ENCODE peak calls at places on chromosomes 13 and 19, in five cellular contexts. One of them, this sample, is unnamed. For H3K36me3 and H3K9me3, the result is how much of the 10 kb centered on the place peaks cover.

GRCh38 chr13:46213242-46213641 is 1.5 kb downstream of the LRRC63 start:
- DNase-seq in cardiac muscle cell: no peak
- DNase-seq in lung: no peak
- DNase-seq in heart left ventricle: no peak
- DNase-seq in thyroid gland: no peak
- DNase-seq in this sample: no peak

GRCh38 chr19:39590265-39590664 is 12.1 kb upstream of the LGALS13 start:
- DNase-seq in cardiac muscle cell: peak
- DNase-seq in lung: no peak
- DNase-seq in heart left ventricle: no peak
- DNase-seq in thyroid gland: no peak
- DNase-seq in this sample: no peak

GRCh38 chr19:18121166-18121565 is 23.6 kb downstream of the MAST3 start:
- DNase-seq in cardiac muscle cell: no peak
- DNase-seq in lung: no peak
- DNase-seq in heart left ventricle: no peak
- DNase-seq in thyroid gland: no peak
- DNase-seq in this sample: no peak

GRCh38 chr13:101457176-101457575 is 4.7 kb downstream of the ITGBL1 start:
- DNase-seq in cardiac muscle cell: no peak
- DNase-seq in lung: no peak
- DNase-seq in heart left ventricle: no peak
- DNase-seq in thyroid gland: no peak
- DNase-seq in this sample: no peak

GRCh38 chr13:35992964-35993363 is 138.2 kb downstream of the DCLK1 start:
- DNase-seq in cardiac muscle cell: peak
- DNase-seq in lung: no peak
- DNase-seq in heart left ventricle: no peak
- DNase-seq in thyroid gland: no peak
- DNase-seq in this sample: no peak

GRCh38 chr13:44735806-44736205 is 159.7 kb upstream of the TSC22D1 start:
- DNase-seq in cardiac muscle cell: no peak
- DNase-seq in lung: no peak
- DNase-seq in heart left ventricle: no peak
- DNase-seq in thyroid gland: no peak
- DNase-seq in this sample: no peak

GRCh38 chr13:95714142-95714832 is 37.3 kb downstream of the DNAJC3 start:
- DNase-seq in cardiac muscle cell: peak
- DNase-seq in lung: no peak
- DNase-seq in heart left ventricle: no peak
- DNase-seq in thyroid gland: no peak
- DNase-seq in this sample: no peak

GRCh38 chr13:112346173-112346898 is 29.8 kb upstream of the SPACA7 start:
- DNase-seq in cardiac muscle cell: no peak
- DNase-seq in lung: no peak
- DNase-seq in heart left ventricle: no peak
- DNase-seq in thyroid gland: no peak
- DNase-seq in this sample: no peak

GRCh38 chr13:96011291-96011875 is 41.8 kb downstream of the UGGT2 start:
- DNase-seq in cardiac muscle cell: peak
- DNase-seq in lung: no peak
- DNase-seq in heart left ventricle: no peak
- DNase-seq in thyroid gland: no peak
- DNase-seq in this sample: no peak

GRCh38 chr19:843836-844299 is 3.1 kb downstream of the PRTN3 start:
- DNase-seq in cardiac muscle cell: no peak
- DNase-seq in lung: no peak
- DNase-seq in heart left ventricle: no peak
- DNase-seq in thyroid gland: no peak
- DNase-seq in this sample: no peak

GRCh38 chr13:105336706-105337582 is 1198.5 kb downstream of the EFNB2 start:
- DNase-seq in cardiac muscle cell: peak
- DNase-seq in lung: no peak
- DNase-seq in heart left ventricle: no peak
- DNase-seq in thyroid gland: peak
- DNase-seq in this sample: no peak

GRCh38 chr13:75860935-75861334 is 224.8 kb downstream of the LMO7 start:
- DNase-seq in cardiac muscle cell: no peak
- DNase-seq in lung: no peak
- DNase-seq in heart left ventricle: no peak
- DNase-seq in thyroid gland: no peak
- DNase-seq in this sample: no peak

GRCh38 chr13:114004416-114005205 is 30.7 kb upstream of the C13orf46 start:
- DNase-seq in cardiac muscle cell: peak
- DNase-seq in lung: no peak
- DNase-seq in heart left ventricle: no peak
- DNase-seq in thyroid gland: peak
- DNase-seq in this sample: no peak

GRCh38 chr13:101556676-101557121 is 104.2 kb downstream of the ITGBL1 start:
- DNase-seq in cardiac muscle cell: no peak
- DNase-seq in lung: no peak
- DNase-seq in heart left ventricle: no peak
- DNase-seq in thyroid gland: no peak
- DNase-seq in this sample: no peak

GRCh38 chr19:45423589-45424190 is at the start of gene ERCC1:
- DNase-seq in cardiac muscle cell: peak
- DNase-seq in lung: peak
- DNase-seq in heart left ventricle: peak
- DNase-seq in thyroid gland: peak
- DNase-seq in this sample: peak

GRCh38 chr13:80873589-80873988 is 532.7 kb upstream of the SPRY2 start:
- DNase-seq in cardiac muscle cell: no peak
- DNase-seq in lung: no peak
- DNase-seq in heart left ventricle: no peak
- DNase-seq in thyroid gland: no peak
- DNase-seq in this sample: no peak

GRCh38 chr13:100089633-100090032 is 740 bp downstream of the PCCA start:
- DNase-seq in cardiac muscle cell: peak
- DNase-seq in lung: no peak
- DNase-seq in heart left ventricle: no peak
- DNase-seq in thyroid gland: no peak
- DNase-seq in this sample: no peak

GRCh38 chr19:45569619-45570421 is 14.8 kb downstream of the OPA3 start:
- DNase-seq in cardiac muscle cell: peak
- DNase-seq in lung: peak
- DNase-seq in heart left ventricle: peak
- DNase-seq in thyroid gland: peak
- DNase-seq in this sample: no peak

GRCh38 chr13:110373617-110374016 is 66.5 kb downstream of the COL4A2 start:
- DNase-seq in cardiac muscle cell: no peak
- DNase-seq in lung: no peak
- DNase-seq in heart left ventricle: no peak
- DNase-seq in thyroid gland: no peak
- DNase-seq in this sample: peak

GRCh38 chr19:50486823-50487515 is 10.3 kb upstream of the GARIN5A start:
- DNase-seq in cardiac muscle cell: peak
- DNase-seq in lung: no peak
- DNase-seq in heart left ventricle: no peak
- DNase-seq in thyroid gland: peak
- DNase-seq in this sample: peak

GRCh38 chr19:3665681-3666544 is 34.4 kb downstream of the PIP5K1C start:
- DNase-seq in cardiac muscle cell: peak
- DNase-seq in lung: peak
- DNase-seq in heart left ventricle: peak
- DNase-seq in thyroid gland: peak
- DNase-seq in this sample: peak

GRCh38 chr19:6738726-6739389 is 622 bp upstream of the TRIP10 start:
- DNase-seq in cardiac muscle cell: no peak
- DNase-seq in lung: peak
- DNase-seq in heart left ventricle: peak
- DNase-seq in thyroid gland: peak
- DNase-seq in this sample: peak

GRCh38 chr13:84192125-84192524 is 309.9 kb upstream of the SLITRK1 start:
- DNase-seq in cardiac muscle cell: peak
- DNase-seq in lung: no peak
- DNase-seq in heart left ventricle: no peak
- DNase-seq in thyroid gland: no peak
- DNase-seq in this sample: no peak

GRCh38 chr13:33690321-33690720 is 127.6 kb upstream of the RFC3 start:
- DNase-seq in cardiac muscle cell: no peak
- DNase-seq in lung: no peak
- DNase-seq in heart left ventricle: no peak
- DNase-seq in thyroid gland: no peak
- DNase-seq in this sample: no peak

GRCh38 chr19:6060600-6061391 is 49.5 kb downstream of the RFX2 start:
- DNase-seq in cardiac muscle cell: no peak
- DNase-seq in lung: no peak
- DNase-seq in heart left ventricle: no peak
- DNase-seq in thyroid gland: no peak
- DNase-seq in this sample: peak

GRCh38 chr13:47100214-47100853 is 203.5 kb upstream of the HTR2A start:
- DNase-seq in cardiac muscle cell: no peak
- DNase-seq in lung: no peak
- DNase-seq in heart left ventricle: no peak
- DNase-seq in thyroid gland: no peak
- DNase-seq in this sample: no peak

GRCh38 chr19:16435238-16435911 is 36.4 kb downstream of the EPS15L1 start:
- DNase-seq in cardiac muscle cell: peak
- DNase-seq in lung: no peak
- DNase-seq in heart left ventricle: peak
- DNase-seq in thyroid gland: peak
- DNase-seq in this sample: no peak

GRCh38 chr13:46896346-46897138 is at the start of gene HTR2A:
- DNase-seq in cardiac muscle cell: peak
- DNase-seq in lung: no peak
- DNase-seq in heart left ventricle: no peak
- DNase-seq in thyroid gland: peak
- DNase-seq in this sample: peak

GRCh38 chr19:48365602-48366001 is 1.4 kb downstream of the SYNGR4 start:
- DNase-seq in cardiac muscle cell: no peak
- DNase-seq in lung: no peak
- DNase-seq in heart left ventricle: no peak
- DNase-seq in thyroid gland: no peak
- DNase-seq in this sample: no peak

DNA sequence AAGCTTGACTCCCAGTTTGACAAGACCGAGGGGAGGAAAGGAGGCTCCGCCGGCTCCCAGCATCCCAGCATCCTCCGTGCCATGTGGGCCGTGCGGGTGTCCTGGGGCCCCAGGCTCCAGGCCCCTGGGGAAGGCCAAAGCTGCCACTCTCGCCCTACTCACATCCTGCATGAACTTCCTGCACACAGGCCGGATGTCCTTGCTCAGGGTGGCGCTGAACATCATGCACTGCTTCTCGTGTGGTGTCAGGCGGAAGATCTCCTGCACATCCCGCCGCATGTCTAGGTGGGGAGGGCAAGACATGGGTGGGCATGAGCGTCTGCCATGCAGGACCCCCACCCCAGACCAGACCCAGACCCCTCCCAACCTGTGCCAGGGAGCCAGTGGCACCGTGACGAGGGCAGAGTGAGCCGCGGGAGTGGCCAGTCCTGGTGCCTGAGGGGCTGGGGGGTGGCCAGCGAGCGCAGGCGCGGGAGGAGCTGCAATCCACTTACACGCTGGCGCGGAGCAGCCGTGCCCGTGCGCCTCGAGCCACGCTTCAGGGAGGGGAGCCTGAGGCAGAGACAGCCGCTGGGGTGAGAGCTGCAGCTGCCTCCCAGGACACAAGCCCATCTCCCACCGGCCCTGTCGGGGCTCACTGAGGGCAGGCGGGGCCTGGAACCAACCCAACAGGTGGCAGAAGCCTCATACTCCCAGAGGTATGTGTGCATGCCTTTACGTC is 8.9 kb downstream of the DDX39A start:
- DNase-seq in cardiac muscle cell: no peak
- DNase-seq in lung: no peak
- DNase-seq in heart left ventricle: no peak
- DNase-seq in thyroid gland: no peak
- DNase-seq in this sample: no peak
- H3K36me3 ChIP-seq in cardiac muscle cell: under half
- H3K36me3 ChIP-seq in lung: half or more
- H3K36me3 ChIP-seq in heart left ventricle: half or more
- H3K36me3 ChIP-seq in thyroid gland: half or more
- H3K36me3 ChIP-seq in this sample: under half

GRCh38 chr19:56097306-56097705 is 23.8 kb downstream of the ZNF787 start:
- DNase-seq in cardiac muscle cell: no peak
- DNase-seq in lung: no peak
- DNase-seq in heart left ventricle: no peak
- DNase-seq in thyroid gland: no peak
- DNase-seq in this sample: no peak
- H3K9me3 ChIP-seq in cardiac muscle cell: under half
- H3K9me3 ChIP-seq in lung: under half
- H3K9me3 ChIP-seq in heart left ventricle: under half
- H3K9me3 ChIP-seq in thyroid gland: under half
- H3K9me3 ChIP-seq in this sample: under half

DNA sequence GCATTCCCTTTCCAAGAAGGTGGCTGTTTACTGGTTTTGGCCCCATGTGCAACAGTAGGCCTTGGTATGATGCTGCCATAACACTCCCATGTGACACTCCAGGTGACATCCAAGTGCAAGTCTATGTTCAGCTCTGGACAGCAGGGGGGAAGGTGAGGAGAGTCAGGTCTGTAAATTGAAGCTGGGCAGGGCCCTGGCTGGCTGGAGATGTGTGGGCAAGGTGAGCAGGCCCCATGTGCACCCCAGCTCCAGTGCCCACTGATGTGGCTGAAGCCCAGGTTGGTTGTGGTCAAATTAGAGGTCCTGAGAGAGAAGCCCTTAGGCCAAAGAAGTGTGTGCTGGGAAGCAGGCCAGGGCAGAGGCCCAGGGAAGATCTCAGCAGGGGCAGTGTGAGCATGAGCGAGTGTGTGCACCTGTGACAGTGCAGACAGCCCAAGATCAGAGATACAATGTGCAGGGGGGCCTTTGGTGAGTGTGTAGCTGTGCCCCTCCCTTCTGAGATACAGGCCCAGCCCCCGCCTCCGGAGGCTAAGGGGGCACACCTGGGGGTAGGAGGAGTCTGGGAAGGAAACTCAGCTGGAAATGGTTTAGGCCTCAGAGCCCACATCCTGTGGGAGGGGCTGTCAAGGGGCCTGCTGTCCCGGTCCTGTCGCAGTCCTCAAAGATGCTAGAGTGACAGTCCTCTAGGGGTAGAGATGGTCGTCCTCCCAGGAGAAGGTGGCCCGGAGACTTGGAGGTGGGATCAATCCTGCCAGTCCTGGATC is 18.6 kb downstream of the DEDD2 start:
- DNase-seq in cardiac muscle cell: no peak
- DNase-seq in lung: no peak
- DNase-seq in heart left ventricle: no peak
- DNase-seq in thyroid gland: peak
- DNase-seq in this sample: peak
- H3K36me3 ChIP-seq in cardiac muscle cell: under half
- H3K36me3 ChIP-seq in lung: under half
- H3K36me3 ChIP-seq in heart left ventricle: half or more
- H3K36me3 ChIP-seq in thyroid gland: under half
- H3K36me3 ChIP-seq in this sample: under half

GRCh38 chr19:12195501-12195860 is 32.6 kb downstream of the ZNF136 start:
- DNase-seq in cardiac muscle cell: peak
- DNase-seq in lung: no peak
- DNase-seq in heart left ventricle: no peak
- DNase-seq in thyroid gland: no peak
- DNase-seq in this sample: no peak
- H3K9me3 ChIP-seq in cardiac muscle cell: under half
- H3K9me3 ChIP-seq in lung: under half
- H3K9me3 ChIP-seq in heart left ventricle: under half
- H3K9me3 ChIP-seq in thyroid gland: under half
- H3K9me3 ChIP-seq in this sample: under half